ENCODE peak calls at places on chromosomes 2 and 18, in four cellular contexts. Y, J, B and F are unnamed samples.
A peak's percentile ranks its signal among the peaks of the same experiment; 100 is the strongest.

GRCh38 chr2:215950009-215950408 is 63.3 kb downstream of the MREG start:
- DNase-seq in Y (no peak), J (no peak), B (peak; percentile 72), F (no peak)

GRCh38 chr18:468841-469796 is 31.4 kb downstream of the COLEC12 start:
- DNase-seq in Y (peak; percentile 16), J (no peak), B (no peak), F (no peak)

GRCh38 chr2:85119900-85120299 is 13.3 kb upstream of the TCF7L1 start:
- DNase-seq in Y (no peak), J (no peak), B (no peak), F (no peak)

GRCh38 chr2:3445891-3446290 is 66.4 kb downstream of the TRAPPC12 start:
- DNase-seq in Y (no peak), J (no peak), B (no peak), F (no peak)

GRCh38 chr18:36630917-36631316 is 197.9 kb downstream of the TPGS2 start:
- DNase-seq in Y (no peak), J (no peak), B (no peak), F (no peak)

GRCh38 chr2:150752229-150752628 is 264.8 kb upstream of the RND3 start:
- DNase-seq in Y (no peak), J (no peak), B (no peak), F (no peak)

GRCh38 chr2:152471499-152471898 is 136.5 kb downstream of the FMNL2 start:
- DNase-seq in Y (no peak), J (no peak), B (no peak), F (no peak)

GRCh38 chr2:229089806-229090205 is 181.3 kb downstream of the PID1 start:
- DNase-seq in Y (no peak), J (no peak), B (no peak), F (no peak)

GRCh38 chr2:136032192-136032591 is 46.8 kb upstream of the DARS1 start:
- DNase-seq in Y (no peak), J (no peak), B (no peak), F (no peak)

GRCh38 chr2:45777996-45778719 is 126.7 kb downstream of the PRKCE start:
- DNase-seq in Y (peak; percentile 26), J (no peak), B (no peak), F (no peak)

GRCh38 chr2:30713698-30714097 is 93.5 kb downstream of the CAPN13 start:
- DNase-seq in Y (no peak), J (no peak), B (no peak), F (no peak)

GRCh38 chr2:202064206-202064880 is 8.7 kb upstream of the KIAA2012 start:
- DNase-seq in Y (no peak), J (no peak), B (peak; percentile 92), F (peak; percentile 92)

GRCh38 chr18:23998018-23998417 is 16.5 kb upstream of the TTC39C start:
- DNase-seq in Y (no peak), J (no peak), B (no peak), F (no peak)

GRCh38 chr2:239264838-239265651 is 135.8 kb downstream of the HDAC4 start:
- DNase-seq in Y (no peak), J (peak; percentile 52), B (peak; percentile 82), F (no peak)
- H3K4me3 ChIP-seq in Y (no peak overlapping the region), J (no peak overlapping the region), B (no peak overlapping the region), F (no peak overlapping the region)

GRCh38 chr2:188279093-188279445 is 12.6 kb upstream of the GULP1 start:
- DNase-seq in Y (no peak), J (no peak), B (no peak), F (no peak)

GRCh38 chr2:188280811-188281222 is 10.9 kb upstream of the GULP1 start:
- DNase-seq in Y (no peak), J (no peak), B (no peak), F (no peak)

GRCh38 chr2:188276255-188276654 is 15.4 kb upstream of the GULP1 start:
- DNase-seq in Y (no peak), J (no peak), B (no peak), F (no peak)

GRCh38 chr2:188282907-188283306 is 8.8 kb upstream of the GULP1 start:
- DNase-seq in Y (no peak), J (no peak), B (no peak), F (no peak)

DNA sequence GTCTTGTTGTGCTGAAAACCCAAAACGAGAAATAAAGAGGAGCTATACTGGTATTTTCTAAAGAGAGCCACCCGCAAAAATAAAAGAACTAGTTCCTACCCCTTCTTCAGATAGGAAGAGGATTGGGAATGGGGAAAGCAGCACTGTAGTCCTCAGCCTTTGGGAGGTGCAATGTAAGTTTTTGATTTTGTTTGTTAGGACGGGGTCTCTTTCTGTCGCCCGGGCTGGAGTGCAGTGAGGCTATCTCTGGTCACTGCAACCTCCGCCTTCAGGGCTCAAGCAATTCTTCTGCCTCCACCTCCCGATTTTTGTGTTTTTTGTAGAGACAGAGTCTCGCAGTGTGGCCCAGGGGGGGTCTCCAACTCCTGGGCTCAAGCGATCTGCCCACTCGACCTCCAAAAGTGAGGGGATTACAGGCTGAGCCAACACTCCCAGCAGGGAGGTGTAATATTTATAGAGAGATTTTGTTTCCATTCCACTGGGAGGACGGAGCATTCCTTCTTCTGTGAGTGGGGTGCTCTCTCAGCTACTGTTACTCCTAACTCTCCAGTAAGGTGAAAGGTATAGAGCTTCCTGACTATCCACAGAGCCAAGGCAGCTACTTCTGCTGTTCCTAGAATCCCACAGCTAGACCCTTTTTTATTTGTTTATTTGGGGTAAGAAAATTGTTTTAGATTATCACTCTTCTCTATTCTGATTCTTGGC is 13.1 kb upstream of the GULP1 start:
- DNase-seq in Y (no peak), J (no peak), B (no peak), F (no peak)
- H3K4me3 ChIP-seq in Y (no peak overlapping the region), J (no peak overlapping the region), B (no peak overlapping the region), F (no peak overlapping the region)

DNA sequence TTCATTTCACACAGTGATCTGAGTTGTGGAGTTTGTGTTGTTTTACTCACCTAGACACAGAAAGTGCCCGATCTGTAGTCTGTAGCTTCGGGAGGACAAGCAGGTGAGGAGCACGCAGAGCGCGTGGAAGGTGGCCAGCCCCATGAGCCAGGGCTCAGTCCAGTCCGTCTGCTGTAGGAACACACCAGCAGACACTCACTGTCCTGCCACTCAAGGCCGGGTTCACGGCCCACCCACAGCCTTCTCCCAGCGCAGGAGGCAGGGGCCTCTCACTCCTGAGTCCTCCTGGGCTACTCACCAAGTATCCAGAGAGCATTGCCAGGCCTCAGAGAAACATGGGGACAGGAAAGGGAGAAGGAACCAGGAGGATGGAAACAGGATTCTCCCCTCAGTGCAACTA is 1.7 kb downstream of the TMEM18 start:
- DNase-seq in Y (no peak), J (no peak), B (no peak), F (no peak)
- H3K4me3 ChIP-seq in Y (peak overlapping the region; percentile 61), J (no peak overlapping the region), B (peak overlapping the region; percentile 1), F (no peak overlapping the region)

GRCh38 chr18:44731866-44732555 is 51.3 kb downstream of the SETBP1 start:
- DNase-seq in Y (no peak), J (no peak), B (peak; percentile 66), F (no peak)
- H3K4me3 ChIP-seq in Y (no peak overlapping the region), J (no peak overlapping the region), B (no peak overlapping the region), F (no peak overlapping the region)

GRCh38 chr2:99677814-99678213 is 188.0 kb upstream of the REV1 start:
- DNase-seq in Y (no peak), J (no peak), B (no peak), F (no peak)

GRCh38 chr2:99679518-99679917 is 189.7 kb upstream of the REV1 start:
- DNase-seq in Y (no peak), J (no peak), B (no peak), F (no peak)

GRCh38 chr2:99675110-99675661 is 185.4 kb upstream of the REV1 start:
- DNase-seq in Y (no peak), J (no peak), B (no peak), F (no peak)

GRCh38 chr2:99680946-99681345 is 191.1 kb upstream of the REV1 start:
- DNase-seq in Y (no peak), J (no peak), B (peak; percentile 95), F (peak; percentile 81)

GRCh38 chr2:99678651-99679050 is 188.8 kb upstream of the REV1 start:
- DNase-seq in Y (no peak), J (no peak), B (no peak), F (no peak)
- H3K4me3 ChIP-seq in Y (no peak overlapping the region), J (no peak overlapping the region), B (no peak overlapping the region), F (no peak overlapping the region)